ENCODE peak calls at places on chromosomes 16 and 17, in five cellular contexts. K is caudate nucleus; E is stimulated activated CD4-positive, alpha-beta T cell treated with anti-CD3 and anti-CD28 coated beads, Interleukin-1b, Interleukin-23, amount 100 ng/mL, for 24 hours; H is HEK293T; J is CD8-positive, alpha-beta memory T cell. F is an unnamed sample.

GRCh38 chr16:66921758-66922450 is 3.2 kb upstream of the CDH16 start:
- DNase-seq in K (no peak), E (no peak), H (no peak), J (no peak), F (no peak)

GRCh38 chr17:77504652-77505459 is 364.1 kb downstream of the SEC14L1 start:
- DNase-seq in K (no peak), E (no peak), H (no peak), J (no peak), F (no peak)

GRCh38 chr16:89039756-89040155 is 53.9 kb upstream of the ACSF3 start:
- DNase-seq in K (no peak), E (no peak), H (no peak), J (no peak), F (no peak)

GRCh38 chr17:19753661-19754463 is 5.8 kb upstream of the ALDH3A1 start:
- DNase-seq in K (peak; percentile 36), E (no peak), H (no peak), J (no peak), F (peak; percentile 56)

GRCh38 chr17:21528031-21528684 is 152.0 kb downstream of the KCNJ12 start:
- DNase-seq in K (no peak), E (no peak), H (no peak), J (no peak), F (no peak)

GRCh38 chr16:80604600-80605355 is 64.0 kb downstream of the DYNLRB2 start:
- DNase-seq in K (no peak), E (no peak), H (no peak), J (no peak), F (no peak)

GRCh38 chr17:3660311-3660891 is 8.0 kb downstream of the TAX1BP3 start:
- DNase-seq in K (no peak), E (no peak), H (no peak), J (no peak), F (peak; percentile 41)

GRCh38 chr17:14942511-14943185 is 322.5 kb downstream of the PMP22 start:
- DNase-seq in K (no peak), E (no peak), H (no peak), J (no peak), F (no peak)

GRCh38 chr16:12111223-12111622 is 134.7 kb downstream of the SNX29 start:
- DNase-seq in K (no peak), E (no peak), H (no peak), J (no peak), F (no peak)

GRCh38 chr17:65531508-65532431 is 29.7 kb downstream of the AXIN2 start:
- DNase-seq in K (no peak), E (no peak), H (peak; percentile 49), J (no peak), F (peak; percentile 44)

GRCh38 chr17:51706098-51706497 is 445.8 kb downstream of the UTP18 start:
- DNase-seq in K (no peak), E (no peak), H (no peak), J (no peak), F (no peak)

GRCh38 chr17:39000021-39000601 is 32.9 kb upstream of the FBXO47 start:
- DNase-seq in K (no peak), E (no peak), H (no peak), J (no peak), F (no peak)

GRCh38 chr16:89365996-89366395 is 124.4 kb downstream of the ANKRD11 start:
- DNase-seq in K (no peak), E (no peak), H (no peak), J (no peak), F (no peak)

GRCh38 chr17:43900183-43900857 is 7.0 kb downstream of the MPP2 start:
- DNase-seq in K (peak; percentile 73), E (peak; percentile 82), H (peak; percentile 96), J (peak; percentile 57), F (no peak)

GRCh38 chr16:5010576-5011329 is 23.0 kb downstream of the NAGPA start:
- DNase-seq in K (no peak), E (no peak), H (no peak), J (no peak), F (no peak)

GRCh38 chr16:85556456-85557082 is 56.6 kb upstream of the GSE1 start:
- DNase-seq in K (no peak), E (peak; percentile 55), H (peak; percentile 45), J (peak; percentile 39), F (no peak)

GRCh38 chr16:71883849-71884638 is at the start of gene ZNF821:
- DNase-seq in K (peak; percentile 57), E (peak; percentile 73), H (peak; percentile 90), J (peak; percentile 74), F (peak; percentile 69)

GRCh38 chr17:38870259-38871165 is 654 bp downstream of the LASP1 start:
- DNase-seq in K (no peak), E (peak; percentile 71), H (no peak), J (peak; percentile 57), F (peak; percentile 52)

GRCh38 chr16:85901760-85902365 is 2.9 kb downstream of the IRF8 start:
- DNase-seq in K (no peak), E (no peak), H (no peak), J (no peak), F (no peak)

GRCh38 chr17:39231587-39232551 is 6.1 kb upstream of the STAC2 start:
- DNase-seq in K (no peak), E (no peak), H (peak; percentile 63), J (peak; percentile 51), F (peak; percentile 52)

GRCh38 chr17:78253946-78254672 is 22.7 kb downstream of the TMEM235 start:
- DNase-seq in K (peak; percentile 83), E (peak; percentile 78), H (peak; percentile 95), J (peak; percentile 71), F (peak; percentile 85)

GRCh38 chr17:71936977-71937376 is 183.8 kb upstream of the SOX9 start:
- DNase-seq in K (no peak), E (no peak), H (no peak), J (no peak), F (no peak)

GRCh38 chr17:31310260-31310659 is 3.6 kb downstream of the EVI2B start:
- DNase-seq in K (no peak), E (no peak), H (no peak), J (peak; percentile 36), F (no peak)